ENCODE peak calls at places on chromosomes 7 and 10, in seven cellular contexts. G is IMR-90, W is H1, R is neuronal stem cell, K is H9, F is mesendoderm, Y is mesenchymal stem cell. X is an unnamed sample.

GRCh38 chr10:95475827-95476481 is 85.2 kb downstream of the SORBS1 start:
- DNase-seq in G (no peak), W (no peak), R (no peak), K (no peak), F (no peak), Y (no peak), X (no peak)

GRCh38 chr10:131816157-131816775 is 84.5 kb upstream of the PPP2R2D start:
- DNase-seq in G (no peak), W (peak), R (no peak), K (peak), F (no peak), Y (no peak), X (no peak)

GRCh38 chr10:132938472-132939329 is 3.7 kb downstream of the CFAP46 start:
- DNase-seq in G (no peak), W (peak), R (peak), K (peak), F (peak), Y (no peak), X (no peak)

GRCh38 chr7:72538147-72538546 is 126.0 kb upstream of the CALN1 start:
- DNase-seq in G (no peak), W (no peak), R (no peak), K (no peak), F (no peak), Y (no peak), X (no peak)

GRCh38 chr10:36057731-36058130 is 415.6 kb upstream of the FZD8 start:
- DNase-seq in G (no peak), W (no peak), R (no peak), K (no peak), F (no peak), Y (no peak), X (no peak)

GRCh38 chr10:124733566-124734245 is 10.5 kb downstream of the FAM53B start:
- DNase-seq in G (no peak), W (peak), R (no peak), K (peak), F (no peak), Y (no peak), X (no peak)

GRCh38 chr7:94040254-94040653 is 36.1 kb upstream of the BET1 start:
- DNase-seq in G (no peak), W (no peak), R (no peak), K (no peak), F (no peak), Y (no peak), X (no peak)

GRCh38 chr10:5904227-5904626 is 14.2 kb downstream of the FBH1 start:
- DNase-seq in G (no peak), W (no peak), R (no peak), K (no peak), F (no peak), Y (no peak), X (no peak)

GRCh38 chr10:73261362-73261995 is 9.0 kb upstream of the MRPS16 start:
- DNase-seq in G (no peak), W (no peak), R (no peak), K (no peak), F (no peak), Y (no peak), X (no peak)

DNA sequence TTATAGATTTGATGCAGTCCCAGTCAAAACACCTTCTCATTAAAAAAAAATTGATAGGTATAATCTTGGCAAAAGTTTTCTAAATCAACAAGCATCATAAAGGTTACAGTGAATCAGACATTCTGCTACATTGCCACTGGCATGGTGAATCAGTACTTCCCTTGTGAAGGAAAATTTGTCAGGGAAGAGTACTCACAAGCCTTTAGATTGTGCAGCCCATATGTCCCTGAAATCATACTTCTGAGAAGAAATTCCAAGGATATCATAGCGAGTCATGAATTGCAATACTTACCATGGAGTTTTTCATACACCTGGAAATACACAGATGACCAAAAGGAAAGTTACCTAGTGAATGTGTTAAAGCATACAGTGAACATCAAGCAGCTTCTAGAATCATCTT is 17.2 kb downstream of the VSTM2A start:
- DNase-seq in G (no peak), W (no peak), R (no peak), K (no peak), F (no peak), Y (no peak), X (peak)
- H2BK120ac ChIP-seq in G (no peak), W (no peak), R (no peak), K (no peak), F (no peak), Y (no peak), X (no peak)

DNA sequence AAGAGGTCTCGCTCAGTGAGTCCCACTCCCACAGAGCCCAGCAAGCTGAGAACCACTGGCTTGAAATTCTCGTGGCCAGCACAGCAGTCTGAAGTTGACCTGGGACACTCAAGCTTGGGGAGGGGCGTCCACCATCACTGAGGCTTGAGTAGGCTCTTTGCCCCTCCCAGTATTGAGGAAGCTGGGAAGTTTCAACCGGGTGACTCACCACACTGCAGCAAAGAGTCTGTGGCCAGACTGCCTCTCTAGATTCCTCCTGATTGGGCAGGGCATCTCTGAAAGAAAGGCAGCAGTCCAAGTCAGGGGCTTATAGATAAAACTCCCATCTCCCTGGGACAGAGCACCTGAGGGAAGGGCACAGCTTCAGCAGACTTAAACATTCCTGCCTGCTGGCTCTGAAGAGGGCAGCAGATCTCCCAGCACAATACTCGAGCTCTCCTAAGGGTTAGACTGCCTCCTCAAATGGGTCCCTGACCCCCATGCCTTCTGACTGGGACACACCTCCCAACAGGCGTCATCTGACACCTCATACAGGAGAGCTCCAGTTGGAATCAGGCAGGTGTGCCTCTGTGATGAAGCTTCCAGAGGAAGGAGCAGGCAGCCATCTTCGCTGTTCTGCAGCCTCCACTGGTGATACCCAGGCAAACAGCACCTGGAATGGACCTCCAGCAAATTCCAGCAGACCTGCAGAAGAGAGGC is 970.9 kb upstream of the LRRN3 start:
- DNase-seq in G (peak), W (no peak), R (no peak), K (peak), F (peak), Y (peak), X (no peak)
- H2BK120ac ChIP-seq in G (no peak), W (no peak), R (no peak), K (no peak), F (no peak), Y (no peak), X (no peak)

DNA sequence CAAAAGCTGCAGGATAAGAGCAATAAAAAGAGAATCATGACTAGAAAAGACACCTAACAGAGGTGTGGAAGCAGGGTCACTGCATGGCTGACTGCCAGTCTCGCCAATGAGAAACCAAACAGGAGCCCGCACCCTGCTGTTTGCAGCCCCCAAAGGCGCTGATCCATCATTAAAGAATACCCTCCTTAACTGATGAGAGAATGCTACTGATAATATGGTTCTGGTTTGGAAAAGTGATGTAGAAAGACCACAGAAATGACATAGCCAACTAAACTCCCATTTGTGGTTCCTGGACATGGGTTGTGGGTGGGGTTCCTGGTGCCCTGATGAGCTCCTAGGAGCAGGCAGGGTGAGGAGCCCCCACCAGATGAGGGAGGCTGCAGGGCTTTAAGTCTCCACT is 207.4 kb downstream of the TNS3 start:
- DNase-seq in G (no peak), W (no peak), R (no peak), K (no peak), F (no peak), Y (no peak), X (no peak)
- H2BK120ac ChIP-seq in G (no peak), W (no peak), R (no peak), K (no peak), F (no peak), Y (no peak), X (no peak)

GRCh38 chr7:102875700-102876192 is 37.1 kb upstream of the LRRC17 start:
- DNase-seq in G (peak), W (no peak), R (no peak), K (no peak), F (peak), Y (peak), X (peak)
- H2BK120ac ChIP-seq in G (peak), W (no peak), R (no peak), K (no peak), F (no peak), Y (peak), X (no peak)

GRCh38 chr10:89442347-89442746 is 28.0 kb downstream of the IFIT5 start:
- DNase-seq in G (no peak), W (no peak), R (no peak), K (no peak), F (no peak), Y (no peak), X (no peak)
- H2BK120ac ChIP-seq in G (no peak), W (no peak), R (no peak), K (no peak), F (no peak), Y (no peak), X (no peak)

DNA sequence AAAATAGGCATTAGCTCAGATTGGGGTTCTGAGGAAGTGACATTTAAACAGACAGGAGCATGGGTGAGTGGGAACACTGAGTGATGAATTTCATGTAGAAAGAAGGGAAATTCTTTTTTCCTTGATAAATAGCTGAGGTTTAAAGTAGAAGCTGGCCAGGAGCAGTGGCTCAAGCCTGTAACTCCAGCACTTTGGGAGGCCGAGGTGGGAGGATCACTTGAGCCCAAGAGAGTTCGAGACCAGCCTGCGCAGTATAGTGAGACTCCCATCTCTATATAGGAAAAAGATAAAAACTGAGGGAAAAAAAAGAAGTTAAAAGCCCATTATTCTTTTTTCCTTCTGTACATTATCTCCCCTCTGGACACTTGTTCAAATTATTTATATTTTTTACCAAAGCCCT is 9.1 kb downstream of the HNRNPF start:
- DNase-seq in G (no peak), W (no peak), R (no peak), K (no peak), F (no peak), Y (no peak), X (no peak)
- H2BK120ac ChIP-seq in G (no peak), W (no peak), R (no peak), K (no peak), F (no peak), Y (no peak), X (no peak)